ENCODE peak calls at places on chromosomes 3 and 15, in five cellular contexts. P is CD4-positive, alpha-beta T cell; Y is astrocyte; Z is suprapubic skin; Q is PC-3. B is an unnamed sample.

GRCh38 chr3:58151637-58152036 is 59.1 kb downstream of the DNASE1L3 start:
- DNase-seq in P (no peak), Y (no peak), Z (no peak), Q (no peak), B (no peak)

GRCh38 chr3:10770547-10770946 is 45.5 kb upstream of the SLC6A11 start:
- DNase-seq in P (no peak), Y (no peak), Z (no peak), Q (no peak), B (no peak)

GRCh38 chr15:37099321-37100108 is 834 bp downstream of the MEIS2 start:
- DNase-seq in P (no peak), Y (no peak), Z (no peak), Q (peak; percentile 77), B (no peak)

GRCh38 chr3:46663611-46664135 is 29.8 kb downstream of the ALS2CL start:
- DNase-seq in P (no peak), Y (peak; percentile 14), Z (peak; percentile 59), Q (peak; percentile 41), B (peak; percentile 77)

GRCh38 chr3:89572261-89572660 is 464.8 kb downstream of the EPHA3 start:
- DNase-seq in P (no peak), Y (peak; percentile 28), Z (no peak), Q (peak; percentile 57), B (no peak)

GRCh38 chr3:13518516-13519351 is 30.2 kb upstream of the FBLN2 start:
- DNase-seq in P (no peak), Y (no peak), Z (peak; percentile 94), Q (no peak), B (no peak)

GRCh38 chr3:79846148-79846933 is 78.5 kb upstream of the ROBO1 start:
- DNase-seq in P (no peak), Y (no peak), Z (no peak), Q (no peak), B (no peak)

GRCh38 chr3:15453991-15454625 is 26.7 kb downstream of the EAF1 start:
- DNase-seq in P (no peak), Y (no peak), Z (peak; percentile 71), Q (no peak), B (no peak)

GRCh38 chr3:115922681-115923347 is 299.5 kb downstream of the GAP43 start:
- DNase-seq in P (no peak), Y (peak; percentile 54), Z (no peak), Q (peak; percentile 53), B (no peak)

GRCh38 chr3:17494117-17494809 is 248.2 kb downstream of the TBC1D5 start:
- DNase-seq in P (no peak), Y (no peak), Z (no peak), Q (no peak), B (no peak)

GRCh38 chr15:68389041-68389930 is 42.7 kb downstream of the ITGA11 start:
- DNase-seq in P (no peak), Y (no peak), Z (peak; percentile 28), Q (no peak), B (peak; percentile 64)
- TF ChIP-seq CTCF in P (no peak), Y (no peak), Z (no peak), Q (no peak), B (no peak)

DNA sequence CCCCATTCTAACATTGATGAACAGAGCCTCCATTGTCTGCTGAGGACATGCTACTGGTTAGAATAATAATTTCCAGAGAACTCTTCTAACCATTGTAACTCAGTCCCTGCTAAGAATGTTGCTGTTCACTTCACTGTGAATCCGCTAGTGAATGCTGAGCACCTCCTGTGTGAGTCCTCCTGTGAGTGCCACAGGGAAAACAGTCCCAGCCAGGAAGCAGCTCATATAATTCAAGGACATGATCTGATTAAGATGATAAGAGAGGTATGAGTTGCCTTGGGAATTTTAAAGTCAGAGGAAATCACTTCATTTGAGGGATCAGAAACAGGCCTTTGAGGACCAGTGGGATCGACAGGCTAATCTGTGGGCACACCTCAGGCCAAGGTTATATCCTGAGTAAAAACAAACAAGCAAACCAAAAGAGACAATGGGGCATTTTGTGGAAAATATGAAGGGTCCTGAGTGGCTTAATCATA is 33.9 kb upstream of the GPR160 start:
- DNase-seq in P (no peak), Y (no peak), Z (no peak), Q (no peak), B (no peak)
- H3K27ac ChIP-seq in P (no peak overlapping the region), Y (no peak overlapping the region), Z (no peak overlapping the region), Q (no peak overlapping the region), B (no peak overlapping the region)

GRCh38 chr3:52197842-52198625 is at the start of gene ALAS1:
- DNase-seq in P (peak; percentile 87), Y (peak; percentile 45), Z (peak; percentile 93), Q (peak; percentile 96), B (no peak)
- TF ChIP-seq CTCF in P (no peak), Y (no peak), Z (peak; percentile 21), Q (no peak), B (no peak)

DNA sequence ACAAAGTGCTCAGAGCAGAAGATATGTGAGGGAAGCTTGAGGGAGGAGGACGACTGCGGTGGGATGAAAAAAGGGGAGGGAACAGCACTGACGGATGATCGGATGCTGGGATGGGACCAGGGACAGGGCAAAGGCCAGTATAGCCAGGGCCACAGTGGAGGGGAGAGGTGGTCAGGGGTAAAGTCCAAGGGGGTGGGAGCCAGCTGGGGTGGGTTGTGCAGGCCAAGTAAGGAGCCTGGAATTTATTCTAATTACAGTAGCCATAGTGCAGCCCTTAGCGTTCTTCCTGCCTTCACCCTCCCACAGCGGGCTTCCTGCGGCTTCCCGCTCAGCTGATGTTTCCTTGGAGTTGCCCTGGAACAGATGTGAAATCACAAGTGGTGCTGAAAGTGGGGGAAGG is 7.6 kb upstream of the APEH start:
- DNase-seq in P (no peak), Y (no peak), Z (no peak), Q (no peak), B (no peak)
- H3K27ac ChIP-seq in P (no peak overlapping the region), Y (no peak overlapping the region), Z (no peak overlapping the region), Q (no peak overlapping the region), B (no peak overlapping the region)

DNA sequence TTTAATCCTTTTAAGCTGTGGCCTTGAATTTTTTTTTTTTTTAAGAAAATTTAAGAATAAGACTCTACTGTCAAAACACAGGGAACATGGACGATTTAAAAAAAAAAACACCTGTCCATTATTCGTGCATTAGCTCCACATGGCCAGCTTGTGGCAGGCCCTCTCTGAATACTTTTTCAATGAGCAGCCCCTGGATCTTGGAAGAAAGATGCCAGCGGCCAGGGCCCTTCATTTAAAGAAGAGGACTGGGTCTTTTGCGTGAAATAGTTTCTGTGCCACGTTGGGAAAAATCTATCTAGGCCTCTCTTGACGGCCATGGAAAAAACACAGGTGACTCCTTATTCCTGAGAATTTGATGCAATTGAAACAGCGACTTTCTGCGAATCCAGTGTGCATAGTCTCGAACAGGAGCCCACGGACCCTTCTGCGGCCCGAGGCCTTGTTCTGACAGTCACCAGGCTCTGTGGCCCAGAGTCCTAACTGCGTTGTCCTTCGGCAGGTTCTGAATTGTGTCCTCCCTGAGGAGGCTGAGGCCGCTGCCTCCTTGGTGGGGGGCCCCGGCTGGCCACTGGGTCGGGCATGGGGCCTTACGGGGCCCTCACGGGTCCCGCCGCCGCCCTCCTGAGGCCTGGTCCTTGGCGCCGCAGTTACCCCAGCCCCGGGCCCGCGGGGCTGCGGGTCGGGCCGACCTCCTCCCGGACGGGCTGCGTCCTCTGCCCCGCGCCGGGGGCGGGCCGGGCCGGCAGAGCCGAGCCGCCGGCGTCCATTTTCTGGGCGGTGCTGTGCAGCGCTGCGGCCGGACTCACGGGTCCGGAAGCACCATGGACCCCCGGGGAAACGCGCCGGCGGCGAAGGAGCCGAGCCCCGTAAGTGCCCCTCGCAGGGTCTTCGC is 33.5 kb downstream of the ZBTB38 start:
- DNase-seq in P (no peak), Y (no peak), Z (no peak), Q (peak; percentile 22), B (no peak)
- TF ChIP-seq CTCF in P (no peak), Y (no peak), Z (no peak), Q (no peak), B (no peak)

GRCh38 chr3:140720242-140720641 is 42.4 kb downstream of the TRIM42 start:
- DNase-seq in P (no peak), Y (no peak), Z (no peak), Q (no peak), B (peak; percentile 95)

GRCh38 chr3:140723576-140723975 is 45.7 kb downstream of the TRIM42 start:
- DNase-seq in P (no peak), Y (no peak), Z (no peak), Q (no peak), B (no peak)

GRCh38 chr3:140715035-140715434 is 37.2 kb downstream of the TRIM42 start:
- DNase-seq in P (no peak), Y (no peak), Z (no peak), Q (peak; percentile 30), B (peak; percentile 70)

GRCh38 chr3:140717915-140718314 is 40.1 kb downstream of the TRIM42 start:
- DNase-seq in P (no peak), Y (no peak), Z (no peak), Q (no peak), B (no peak)

GRCh38 chr3:140719841-140720240 is 42.0 kb downstream of the TRIM42 start:
- DNase-seq in P (no peak), Y (no peak), Z (no peak), Q (no peak), B (peak; percentile 75)
- H3K27ac ChIP-seq in P (no peak overlapping the region), Y (no peak overlapping the region), Z (peak overlapping the region; percentile 63), Q (no peak overlapping the region), B (peak overlapping the region; percentile 3)